ENCODE peak calls at places on chromosome 10, in four cellular contexts. F is GM23248, I is SK-N-SH, D is PC-9. P is an unnamed sample.

GRCh38 chr10:130547368-130547767 is 411.2 kb downstream of the GLRX3 start:
- DNase-seq in F (no peak), I (peak; percentile 54), D (no peak), P (no peak)

GRCh38 chr10:88730864-88731263 is 24.8 kb downstream of the LIPK start:
- DNase-seq in F (no peak), I (no peak), D (no peak), P (no peak)

GRCh38 chr10:6431186-6431585 is 148.9 kb downstream of the PRKCQ start:
- DNase-seq in F (no peak), I (no peak), D (no peak), P (no peak)

GRCh38 chr10:4688620-4689019 is 137.4 kb upstream of the AKR1E2 start:
- DNase-seq in F (no peak), I (no peak), D (no peak), P (peak; percentile 70)

GRCh38 chr10:15585303-15585715 is 134.4 kb downstream of the ITGA8 start:
- DNase-seq in F (peak; percentile 74), I (peak; percentile 66), D (peak; percentile 30), P (peak; percentile 81)

GRCh38 chr10:11757452-11757819 is 15.3 kb downstream of the ECHDC3 start:
- DNase-seq in F (peak; percentile 88), I (peak; percentile 33), D (no peak), P (no peak)

GRCh38 chr10:43210556-43210955 is 56.3 kb downstream of the RASGEF1A start:
- DNase-seq in F (no peak), I (no peak), D (no peak), P (no peak)

GRCh38 chr10:129505500-129506075 is 38.5 kb downstream of the MGMT start:
- DNase-seq in F (no peak), I (no peak), D (no peak), P (no peak)

GRCh38 chr10:33460461-33461294 is 126.2 kb upstream of the NRP1 start:
- DNase-seq in F (peak; percentile 90), I (no peak), D (no peak), P (no peak)

GRCh38 chr10:91162050-91162494 is 58.4 kb upstream of the PCGF5 start:
- DNase-seq in F (peak; percentile 72), I (no peak), D (peak; percentile 13), P (no peak)

GRCh38 chr10:72274730-72275350 is 1.1 kb downstream of the DDIT4 start:
- DNase-seq in F (peak; percentile 82), I (peak; percentile 76), D (peak; percentile 72), P (peak; percentile 36)

GRCh38 chr10:72272689-72273409 is 875 bp upstream of the DDIT4 start:
- DNase-seq in F (peak; percentile 100), I (peak; percentile 89), D (peak; percentile 93), P (peak; percentile 58)

GRCh38 chr10:72274213-72274729 is 547 bp downstream of the DDIT4 start:
- DNase-seq in F (no peak), I (peak; percentile 65), D (no peak), P (no peak)

GRCh38 chr10:72275351-72276012 is 1.8 kb downstream of the DDIT4 start:
- DNase-seq in F (no peak), I (no peak), D (no peak), P (no peak)

DNA sequence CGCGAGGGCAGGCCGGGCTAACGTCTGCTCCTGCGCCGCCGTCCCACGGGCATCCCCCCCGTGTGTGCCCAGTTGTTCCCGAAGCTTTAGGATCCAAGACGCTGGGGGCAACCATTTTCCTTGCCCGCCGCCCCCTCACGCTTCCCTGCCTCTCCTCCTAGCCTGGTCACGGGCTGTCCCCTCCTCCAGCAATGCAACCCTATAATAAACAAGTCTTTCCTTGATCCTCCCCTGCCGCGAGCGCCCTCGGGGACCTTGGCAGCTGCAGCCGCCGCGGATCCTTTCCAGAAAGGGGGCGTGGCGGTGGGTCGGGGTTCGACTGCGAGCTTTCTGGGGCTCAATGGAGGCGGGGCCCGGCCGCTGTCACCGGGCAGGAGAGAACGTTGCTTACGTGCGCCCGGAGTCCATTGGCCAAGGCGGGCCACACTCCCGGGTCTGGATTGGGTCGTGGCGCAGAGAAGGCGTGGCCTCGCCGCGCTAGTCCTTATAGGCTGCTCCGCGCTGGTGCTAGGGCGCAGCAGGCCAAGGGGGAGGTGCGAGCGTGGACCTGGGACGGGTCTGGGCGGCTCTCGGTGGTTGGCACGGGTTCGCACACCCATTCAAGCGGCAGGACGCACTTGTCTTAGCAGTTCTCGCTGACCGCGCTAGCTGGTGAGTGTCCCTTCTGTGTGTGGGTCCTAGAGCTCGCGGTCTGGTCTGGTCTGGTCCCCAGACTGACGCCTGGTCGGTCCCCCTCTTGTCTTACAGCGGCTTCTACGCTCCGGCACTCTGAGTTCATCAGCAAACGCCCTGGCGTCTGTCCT is at the start of gene DDIT4:
- DNase-seq in F (peak; percentile 100), I (peak; percentile 99), D (peak; percentile 100), P (peak; percentile 99)
- H3F3A ChIP-seq in F (peaks cover 46% of the 10 kb centered on the region), I (peaks cover 15% of the 10 kb centered on the region), D (peaks cover 74% of the 10 kb centered on the region), P (peaks cover 22% of the 10 kb centered on the region)

DNA sequence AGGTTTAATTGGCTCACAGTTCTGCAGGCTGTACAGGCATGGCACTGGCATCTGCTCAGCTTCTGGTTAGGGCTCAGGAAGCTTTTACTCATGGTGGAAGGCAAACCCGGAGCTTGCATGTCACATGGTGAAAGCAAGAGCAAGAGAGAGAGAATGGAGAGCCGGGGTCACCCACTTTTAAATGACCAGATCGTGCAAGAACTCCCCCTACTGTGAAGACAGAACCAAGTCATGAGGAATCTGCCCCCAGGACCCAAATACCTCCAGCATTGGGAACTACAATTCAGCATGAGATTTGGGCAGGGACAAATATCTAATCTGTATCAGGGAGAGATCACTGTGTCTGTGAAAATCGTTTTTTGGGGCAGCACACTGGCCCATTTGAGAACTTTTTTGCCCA is 110.0 kb upstream of the MYO3A start:
- DNase-seq in F (no peak), I (no peak), D (no peak), P (no peak)
- H3F3A ChIP-seq in F (no peaks in the 10 kb centered on the region), I (no peaks in the 10 kb centered on the region), D (no peaks in the 10 kb centered on the region), P (peaks cover 5% of the 10 kb centered on the region)

GRCh38 chr10:124629410-124629809 is 114.8 kb downstream of the FAM53B start:
- DNase-seq in F (no peak), I (no peak), D (no peak), P (no peak)

GRCh38 chr10:124628676-124629021 is 115.5 kb downstream of the FAM53B start:
- DNase-seq in F (no peak), I (no peak), D (no peak), P (no peak)

GRCh38 chr10:124630551-124630950 is 113.6 kb downstream of the FAM53B start:
- DNase-seq in F (no peak), I (no peak), D (no peak), P (no peak)

GRCh38 chr10:124627851-124628675 is 116.1 kb downstream of the FAM53B start:
- DNase-seq in F (no peak), I (no peak), D (no peak), P (no peak)

DNA sequence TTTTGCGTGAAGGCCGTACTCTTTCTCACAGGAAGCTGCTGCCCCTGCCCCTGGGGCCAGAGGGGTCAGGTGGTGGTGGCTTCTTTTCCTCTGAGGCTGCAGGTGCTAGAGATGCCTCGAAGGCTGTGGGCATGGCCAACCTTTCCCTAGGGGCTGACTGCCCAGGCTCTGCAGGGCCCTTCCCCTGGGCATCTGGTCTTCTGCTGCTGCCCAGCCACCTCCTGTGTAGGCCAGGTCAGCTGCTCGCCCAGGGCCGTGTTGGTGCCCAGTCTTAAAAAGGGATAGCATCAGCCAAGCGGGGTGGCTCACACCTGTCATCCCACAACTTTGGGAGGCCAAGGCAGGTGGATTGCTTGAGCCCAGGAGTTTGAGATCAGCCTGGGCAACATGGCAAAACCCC is 114.3 kb downstream of the FAM53B start:
- DNase-seq in F (no peak), I (no peak), D (no peak), P (no peak)
- H3F3A ChIP-seq in F (no peaks in the 10 kb centered on the region), I (no peaks in the 10 kb centered on the region), D (peaks cover 13% of the 10 kb centered on the region), P (peaks cover 11% of the 10 kb centered on the region)

GRCh38 chr10:124477614-124478363 is 16.2 kb downstream of the LHPP start:
- DNase-seq in F (no peak), I (no peak), D (no peak), P (no peak)
- H3F3A ChIP-seq in F (no peaks in the 10 kb centered on the region), I (no peaks in the 10 kb centered on the region), D (no peaks in the 10 kb centered on the region), P (no peaks in the 10 kb centered on the region)

GRCh38 chr10:96370575-96371157 is 11.9 kb upstream of the OPALIN start:
- DNase-seq in F (peak; percentile 55), I (peak; percentile 84), D (peak; percentile 44), P (peak; percentile 49)
- H3F3A ChIP-seq in F (no peaks in the 10 kb centered on the region), I (no peaks in the 10 kb centered on the region), D (no peaks in the 10 kb centered on the region), P (no peaks in the 10 kb centered on the region)